ENCODE peak calls at places on chromosomes 6 and 20, in six cellular contexts. X is NCI-H2029 treated with DMSO at 0.1 percent for 48 hours; S is hepatocyte; J is body of pancreas; C is neural crest cell; Z is effector CD4-positive, alpha-beta T cell. D is an unnamed sample.

GRCh38 chr20:43969069-43969468 is 54.4 kb downstream of the TOX2 start:
- DNase-seq in Z (no peak), J (no peak), X (no peak), C (no peak), S (no peak), D (no peak)

GRCh38 chr20:63834545-63834880 is 3.4 kb upstream of the ZBTB46 start:
- DNase-seq in Z (no peak), J (no peak), X (no peak), S (no peak), C (no peak), D (no peak)

GRCh38 chr20:19932170-19932667 is 84.9 kb upstream of the NAA20 start:
- DNase-seq in C (no peak), Z (no peak), X (no peak), S (peak), J (no peak), D (no peak)

GRCh38 chr6:145633981-145634627 is 101.2 kb downstream of the EPM2A start:
- DNase-seq in Z (peak), C (peak), J (peak), S (peak), X (peak), D (peak)

GRCh38 chr6:110325197-110325596 is 33.0 kb downstream of the METTL24 start:
- DNase-seq in X (peak), Z (no peak), J (peak), C (no peak), S (peak), D (peak)

GRCh38 chr20:51563597-51564332 is 21.2 kb upstream of the NFATC2 start:
- DNase-seq in C (no peak), J (peak), Z (no peak), S (peak), X (peak), D (peak)

GRCh38 chr20:56690531-56691175 is 61.5 kb downstream of the TFAP2C start:
- DNase-seq in S (no peak), C (no peak), Z (no peak), J (no peak), X (no peak), D (no peak)

GRCh38 chr6:139386404-139386803 is 12.0 kb upstream of the CITED2 start:
- DNase-seq in J (no peak), C (no peak), S (no peak), Z (no peak), X (no peak), D (no peak)

GRCh38 chr20:53859684-53860083 is 210.7 kb downstream of the BCAS1 start:
- DNase-seq in S (no peak), X (no peak), J (no peak), C (no peak), Z (no peak), D (no peak)

GRCh38 chr6:131117866-131118265 is 17.4 kb upstream of the AKAP7 start:
- DNase-seq in J (no peak), C (no peak), S (no peak), Z (no peak), X (no peak), D (no peak)

GRCh38 chr6:72760130-72760793 is 138.4 kb downstream of the KCNQ5 start:
- DNase-seq in S (no peak), X (peak), C (no peak), J (peak), Z (no peak), D (peak)

GRCh38 chr6:81450180-81450579 is 302.3 kb downstream of the TENT5A start:
- DNase-seq in S (peak), C (no peak), Z (no peak), X (no peak), J (no peak), D (peak)

GRCh38 chr6:40713002-40713719 is 126.0 kb upstream of the LRFN2 start:
- DNase-seq in X (no peak), J (no peak), Z (no peak), C (no peak), S (no peak), D (peak)

GRCh38 chr6:43286456-43286994 is 11.5 kb upstream of the SLC22A7 start:
- DNase-seq in X (no peak), J (no peak), C (no peak), Z (no peak), S (no peak), D (no peak)

GRCh38 chr20:20856956-20857355 is 144.5 kb upstream of the RALGAPA2 start:
- DNase-seq in S (no peak), Z (no peak), C (no peak), X (no peak), J (no peak), D (no peak)

D was measured in DMS53.